ENCODE peak calls at places on chromosomes 4 and X, in eight cellular contexts. X, J, M, H, C, R, B and K are unnamed samples.

GRCh38 chrX:38627683-38628082 is 66.3 kb downstream of the TSPAN7 start:
- DNase-seq in X (peak), J (peak), M (no peak), H (peak), C (no peak), R (peak), B (no peak), K (no peak)

GRCh38 chrX:120453985-120454384 is 15.1 kb downstream of the LAMP2 start:
- DNase-seq in X (no peak), J (no peak), M (no peak), H (no peak), C (no peak), R (peak), B (no peak), K (no peak)

GRCh38 chr4:126986828-126987227 is 645.9 kb upstream of the INTU start:
- DNase-seq in X (peak), J (no peak), M (no peak), H (no peak), C (no peak), R (peak), B (no peak), K (no peak)

GRCh38 chr4:102665527-102665926 is 95.2 kb downstream of the MANBA start:
- DNase-seq in X (peak), J (no peak), M (no peak), H (no peak), C (no peak), R (peak), B (no peak), K (no peak)

GRCh38 chr4:4721636-4722035 is 137.8 kb upstream of the MSX1 start:
- DNase-seq in X (no peak), J (no peak), M (no peak), H (no peak), C (no peak), R (no peak), B (no peak), K (no peak)

GRCh38 chr4:126915999-126916625 is 716.6 kb upstream of the INTU start:
- DNase-seq in X (peak), J (no peak), M (no peak), H (no peak), C (no peak), R (no peak), B (no peak), K (no peak)

GRCh38 chrX:23779025-23779424 is 3.9 kb upstream of the SAT1 start:
- DNase-seq in X (peak), J (no peak), M (no peak), H (peak), C (no peak), R (peak), B (no peak), K (no peak)

GRCh38 chr4:113125418-113125817 is 76.0 kb downstream of the ANK2 start:
- DNase-seq in X (no peak), J (no peak), M (no peak), H (no peak), C (no peak), R (no peak), B (no peak), K (no peak)

GRCh38 chrX:100868273-100868672 is 5.9 kb downstream of the NOX1 start:
- DNase-seq in X (no peak), J (no peak), M (no peak), H (no peak), C (no peak), R (no peak), B (no peak), K (no peak)

GRCh38 chrX:37803057-37803456 is 23.2 kb downstream of the CYBB start:
- DNase-seq in X (no peak), J (no peak), M (no peak), H (no peak), C (no peak), R (no peak), B (no peak), K (no peak)

GRCh38 chr4:4673070-4673469 is 131.2 kb upstream of the STX18 start:
- DNase-seq in X (peak), J (peak), M (no peak), H (peak), C (no peak), R (no peak), B (no peak), K (peak)

DNA sequence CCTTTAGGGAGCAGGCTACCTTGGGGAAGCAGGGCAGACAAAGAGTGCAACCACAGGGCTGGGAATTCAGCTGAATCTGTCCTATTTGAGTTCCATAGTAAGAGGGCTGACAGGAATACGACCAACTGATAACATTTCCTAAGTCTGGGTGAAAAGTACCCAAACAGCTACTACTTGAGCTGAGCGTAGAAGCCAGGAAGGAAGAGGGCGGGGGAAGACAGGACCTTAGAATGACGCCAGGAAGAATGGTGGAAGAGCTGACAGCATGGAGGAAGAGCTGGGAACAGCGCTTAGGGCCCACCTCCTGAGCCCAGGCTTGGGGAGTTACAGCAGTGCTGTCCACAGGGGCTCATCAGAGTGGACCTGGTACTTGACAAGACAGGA is 14.4 kb downstream of the MECP2 start:
- DNase-seq in X (no peak), J (no peak), M (no peak), H (no peak), C (no peak), R (no peak), B (no peak), K (no peak)
- H3K27ac ChIP-seq in X (peak), J (no peak), M (peak), H (peak), C (no peak), R (no peak), B (no peak), K (peak)

DNA sequence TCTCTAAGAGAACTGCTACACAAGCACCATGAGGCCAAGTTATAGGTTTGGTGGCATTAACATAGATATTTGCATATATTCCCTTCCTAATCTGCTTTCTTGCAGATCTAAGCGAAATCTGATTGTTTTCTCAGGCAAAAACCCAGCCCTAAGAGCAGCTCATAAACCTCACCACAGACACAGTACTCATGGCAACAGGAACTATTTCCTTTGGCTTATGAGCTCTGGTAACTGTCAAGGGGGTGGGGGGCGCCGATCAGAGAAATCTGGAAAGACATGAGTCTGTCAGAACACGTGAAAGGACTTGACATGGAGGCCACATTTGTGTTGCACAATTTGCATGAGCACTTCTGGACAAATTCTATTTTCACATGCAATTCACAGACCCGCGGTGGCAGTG is 83.7 kb downstream of the MGST2 start:
- DNase-seq in X (no peak), J (no peak), M (no peak), H (no peak), C (no peak), R (no peak), B (no peak), K (no peak)
- H3K27ac ChIP-seq in X (no peak), J (no peak), M (no peak), H (no peak), C (no peak), R (no peak), B (no peak), K (no peak)

DNA sequence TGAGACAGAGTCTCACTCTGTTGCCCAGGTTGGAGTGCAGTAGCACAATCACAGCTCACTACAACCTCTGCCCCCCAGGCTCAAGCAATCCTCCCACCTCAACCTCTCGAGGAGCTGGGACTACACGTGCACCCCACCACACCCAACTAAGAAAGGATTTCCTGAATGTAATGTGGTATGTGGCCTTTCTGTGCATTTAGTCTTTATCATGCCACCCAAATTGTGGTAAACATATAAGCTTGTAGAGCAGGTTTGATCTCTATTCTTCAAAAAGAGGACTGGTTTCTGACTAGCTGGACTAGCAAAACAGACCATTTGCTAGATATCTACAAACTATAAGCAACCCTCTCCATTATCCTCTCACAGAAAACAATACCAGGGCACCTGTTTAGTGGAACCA is 33.6 kb downstream of the ELOVL6 start:
- DNase-seq in X (no peak), J (no peak), M (no peak), H (no peak), C (no peak), R (no peak), B (no peak), K (no peak)
- H3K27ac ChIP-seq in X (peak), J (no peak), M (peak), H (peak), C (no peak), R (peak), B (no peak), K (no peak)

GRCh38 chr4:39406763-39407583 is at the start of gene KLB:
- DNase-seq in X (peak), J (no peak), M (no peak), H (peak), C (no peak), R (no peak), B (no peak), K (no peak)
- H3K27ac ChIP-seq in X (no peak), J (no peak), M (no peak), H (peak), C (no peak), R (no peak), B (no peak), K (no peak)

DNA sequence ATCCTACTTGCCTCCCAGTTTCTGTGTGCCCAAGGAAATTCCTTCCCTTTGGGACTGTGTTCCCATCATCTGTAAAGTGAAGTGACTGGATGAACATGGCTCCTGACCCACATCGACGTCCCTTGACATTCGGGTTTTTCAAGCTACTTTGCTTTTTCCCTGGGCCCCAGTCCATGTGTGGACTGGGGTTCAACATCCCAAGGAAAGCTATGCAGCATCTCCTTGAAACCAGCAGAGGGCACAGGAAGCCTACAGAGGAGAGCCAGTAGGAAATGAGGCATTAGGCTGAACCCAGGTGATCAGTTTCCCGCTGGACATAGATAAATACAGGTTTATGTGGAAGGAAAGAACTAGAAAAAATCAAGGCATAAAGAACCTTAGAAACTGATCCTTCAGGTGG is 145.1 kb upstream of the ARHGEF9 start:
- DNase-seq in X (peak), J (peak), M (no peak), H (peak), C (no peak), R (peak), B (no peak), K (no peak)
- H3K27ac ChIP-seq in X (no peak), J (no peak), M (no peak), H (no peak), C (no peak), R (no peak), B (no peak), K (no peak)

GRCh38 chr4:115514675-115515074 is 401.3 kb upstream of the NDST4 start:
- DNase-seq in X (no peak), J (peak), M (no peak), H (no peak), C (no peak), R (no peak), B (no peak), K (no peak)
- H3K27ac ChIP-seq in X (no peak), J (no peak), M (no peak), H (no peak), C (no peak), R (no peak), B (no peak), K (no peak)